ENCODE peak calls at places on chromosomes 4 and X, in four cellular contexts. One of them, this sample, is unnamed.

GRCh38 chr4:169253904-169254303 is 16.9 kb downstream of the SH3RF1 start:
- DNase-seq in adipocyte: peak; percentile 47
- DNase-seq in suprapubic skin: no peak
- DNase-seq in K562: no peak
- DNase-seq in this sample: no peak

GRCh38 chr4:112031712-112032328 is 113.4 kb upstream of the FAM241A start:
- DNase-seq in K562: peak; percentile 41
- DNase-seq in suprapubic skin: no peak
- DNase-seq in adipocyte: peak; percentile 81
- DNase-seq in this sample: peak; percentile 73

GRCh38 chr4:174929346-174929745 is 11.2 kb downstream of the ADAM29 start:
- DNase-seq in K562: no peak
- DNase-seq in suprapubic skin: no peak
- DNase-seq in adipocyte: no peak
- DNase-seq in this sample: no peak

GRCh38 chr4:40980318-40980883 is 230.6 kb downstream of the NSUN7 start:
- DNase-seq in adipocyte: no peak
- DNase-seq in K562: no peak
- DNase-seq in suprapubic skin: no peak
- DNase-seq in this sample: peak; percentile 48

GRCh38 chrX:66728818-66729271 is 90.0 kb upstream of the EDA2R start:
- DNase-seq in K562: peak; percentile 55
- DNase-seq in suprapubic skin: no peak
- DNase-seq in adipocyte: peak; percentile 79
- DNase-seq in this sample: peak; percentile 61

GRCh38 chr4:48033825-48034413 is 17.3 kb downstream of the NIPAL1 start:
- DNase-seq in adipocyte: peak; percentile 44
- DNase-seq in K562: peak; percentile 39
- DNase-seq in suprapubic skin: no peak
- DNase-seq in this sample: peak; percentile 40

GRCh38 chrX:17544831-17545230 is 169.8 kb downstream of the NHS start:
- DNase-seq in K562: no peak
- DNase-seq in suprapubic skin: no peak
- DNase-seq in adipocyte: no peak
- DNase-seq in this sample: no peak

GRCh38 chrX:126065901-126066660 is 100.0 kb downstream of the DCAF12L2 start:
- DNase-seq in adipocyte: no peak
- DNase-seq in suprapubic skin: peak; percentile 41
- DNase-seq in K562: no peak
- DNase-seq in this sample: no peak

GRCh38 chr4:113634081-113634969 is 127.2 kb downstream of the CAMK2D start:
- DNase-seq in adipocyte: no peak
- DNase-seq in suprapubic skin: no peak
- DNase-seq in K562: no peak
- DNase-seq in this sample: no peak

GRCh38 chr4:101349346-101350064 is 2.2 kb upstream of the PPP3CA start:
- DNase-seq in K562: no peak
- DNase-seq in adipocyte: peak; percentile 31
- DNase-seq in suprapubic skin: no peak
- DNase-seq in this sample: no peak

GRCh38 chr4:121786221-121786620 is 14.9 kb upstream of the EXOSC9 start:
- DNase-seq in suprapubic skin: no peak
- DNase-seq in K562: no peak
- DNase-seq in adipocyte: no peak
- DNase-seq in this sample: no peak

GRCh38 chr4:121784401-121784800 is 16.7 kb upstream of the EXOSC9 start:
- DNase-seq in suprapubic skin: no peak
- DNase-seq in K562: no peak
- DNase-seq in adipocyte: no peak
- DNase-seq in this sample: peak; percentile 77

GRCh38 chr4:121785479-121785878 is 15.6 kb upstream of the EXOSC9 start:
- DNase-seq in adipocyte: peak; percentile 50
- DNase-seq in suprapubic skin: no peak
- DNase-seq in K562: no peak
- DNase-seq in this sample: no peak

GRCh38 chr4:121784975-121785374 is 16.1 kb upstream of the EXOSC9 start:
- DNase-seq in suprapubic skin: no peak
- DNase-seq in K562: no peak
- DNase-seq in adipocyte: peak; percentile 86
- DNase-seq in this sample: peak; percentile 58

GRCh38 chr4:121783210-121783609 is 17.9 kb upstream of the EXOSC9 start:
- DNase-seq in adipocyte: no peak
- DNase-seq in suprapubic skin: no peak
- DNase-seq in K562: no peak
- DNase-seq in this sample: no peak
- H3K4me3 ChIP-seq in adipocyte: no peak overlapping the region
- H3K4me3 ChIP-seq in suprapubic skin: no peak overlapping the region
- H3K4me3 ChIP-seq in K562: no peak overlapping the region
- H3K4me3 ChIP-seq in this sample: no peak overlapping the region

GRCh38 chr4:75080888-75081287 is 148.0 kb downstream of the PARM1 start:
- DNase-seq in K562: no peak
- DNase-seq in suprapubic skin: no peak
- DNase-seq in adipocyte: no peak
- DNase-seq in this sample: no peak
- H3K4me3 ChIP-seq in K562: no peak overlapping the region
- H3K4me3 ChIP-seq in suprapubic skin: no peak overlapping the region
- H3K4me3 ChIP-seq in adipocyte: no peak overlapping the region
- H3K4me3 ChIP-seq in this sample: no peak overlapping the region

GRCh38 chrX:106177982-106178321 is 9.8 kb downstream of the PWWP3B start:
- DNase-seq in K562: no peak
- DNase-seq in adipocyte: no peak
- DNase-seq in suprapubic skin: no peak
- DNase-seq in this sample: no peak

GRCh38 chrX:106177106-106177981 is 9.2 kb downstream of the PWWP3B start:
- DNase-seq in adipocyte: no peak
- DNase-seq in K562: no peak
- DNase-seq in suprapubic skin: no peak
- DNase-seq in this sample: no peak

GRCh38 chrX:106178826-106179225 is 10.7 kb downstream of the PWWP3B start:
- DNase-seq in suprapubic skin: no peak
- DNase-seq in K562: no peak
- DNase-seq in adipocyte: no peak
- DNase-seq in this sample: no peak
- H3K4me3 ChIP-seq in suprapubic skin: no peak overlapping the region
- H3K4me3 ChIP-seq in K562: no peak overlapping the region
- H3K4me3 ChIP-seq in adipocyte: no peak overlapping the region
- H3K4me3 ChIP-seq in this sample: no peak overlapping the region

DNA sequence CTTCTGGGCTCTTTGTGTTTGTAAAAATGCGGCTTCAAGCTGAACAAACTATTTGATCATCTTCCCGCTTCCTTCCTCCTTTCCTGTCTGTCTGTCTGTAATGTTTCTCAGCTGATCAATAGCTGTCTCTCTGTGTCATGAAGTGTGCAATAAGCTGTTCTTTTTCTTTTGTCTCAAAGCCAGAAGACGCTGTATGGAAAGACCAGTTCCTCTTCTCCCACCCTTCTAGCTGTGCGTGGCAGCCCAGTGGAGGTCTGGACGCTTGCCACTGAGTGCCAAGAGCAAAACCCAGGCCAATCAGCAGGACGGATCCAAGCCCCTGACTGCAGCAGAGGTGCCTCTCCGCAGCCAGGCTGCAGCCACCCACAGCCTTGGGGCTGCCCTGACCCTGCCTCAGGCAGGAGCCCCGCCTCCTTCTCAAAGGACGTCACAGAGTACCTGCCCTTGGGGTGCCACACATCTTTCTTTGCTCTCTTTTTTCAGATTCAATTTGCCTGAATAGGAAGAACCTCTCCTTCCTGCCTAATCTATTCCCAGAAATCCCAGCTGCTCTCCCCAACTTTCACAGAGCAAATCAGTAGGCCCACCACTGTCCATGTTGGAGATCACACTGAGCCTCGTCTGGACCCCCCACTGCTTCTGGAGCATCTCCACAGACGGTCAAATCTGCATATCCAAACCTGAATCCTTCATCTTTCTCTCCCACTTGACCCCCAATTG is 59.1 kb downstream of the MAML3 start:
- DNase-seq in suprapubic skin: peak; percentile 85
- DNase-seq in adipocyte: no peak
- DNase-seq in K562: no peak
- DNase-seq in this sample: peak; percentile 41
- H3K4me3 ChIP-seq in suprapubic skin: peak overlapping the region; percentile 7
- H3K4me3 ChIP-seq in adipocyte: no peak overlapping the region
- H3K4me3 ChIP-seq in K562: no peak overlapping the region
- H3K4me3 ChIP-seq in this sample: no peak overlapping the region

GRCh38 chr4:142817442-142817841 is 28.7 kb downstream of the INPP4B start:
- DNase-seq in K562: no peak
- DNase-seq in suprapubic skin: no peak
- DNase-seq in adipocyte: peak; percentile 94
- DNase-seq in this sample: no peak
- H3K4me3 ChIP-seq in K562: no peak overlapping the region
- H3K4me3 ChIP-seq in suprapubic skin: no peak overlapping the region
- H3K4me3 ChIP-seq in adipocyte: peak overlapping the region; percentile 66
- H3K4me3 ChIP-seq in this sample: no peak overlapping the region

This sample was measured in trophoblast cell.